ENCODE peak calls at places on chromosome 2, in five cellular contexts. P is effector memory CD4-positive, alpha-beta T cell; L is GM23248; Y is mesenchymal stem cell; D is aorta. A is an unnamed sample.
A peak's percentile ranks its signal among the peaks of the same experiment; 100 is the strongest.

GRCh38 chr2:10658041-10658913 is 31.5 kb downstream of the NOL10 start:
- DNase-seq in P (no peak), L (peak; percentile 73), Y (peak; percentile 72), D (no peak), A (no peak)

GRCh38 chr2:26707747-26708146 is 15.2 kb downstream of the KCNK3 start:
- DNase-seq in P (no peak), L (no peak), Y (no peak), D (no peak), A (no peak)

GRCh38 chr2:168964251-168964807 is 63.2 kb downstream of the G6PC2 start:
- DNase-seq in P (no peak), L (no peak), Y (no peak), D (no peak), A (no peak)

GRCh38 chr2:215831296-215831913 is 181.9 kb downstream of the MREG start:
- DNase-seq in P (no peak), L (peak; percentile 64), Y (peak; percentile 69), D (no peak), A (no peak)

GRCh38 chr2:216849987-216850386 is 9.9 kb downstream of the TNP1 start:
- DNase-seq in P (no peak), L (peak; percentile 44), Y (no peak), D (no peak), A (peak; percentile 65)

GRCh38 chr2:175880-176800 is 87.7 kb downstream of the SH3YL1 start:
- DNase-seq in P (peak; percentile 10), L (peak; percentile 75), Y (peak; percentile 79), D (no peak), A (peak; percentile 85)

GRCh38 chr2:161422812-161423211 is 6.7 kb downstream of the TBR1 start:
- DNase-seq in P (no peak), L (no peak), Y (no peak), D (no peak), A (no peak)

GRCh38 chr2:100254646-100255210 is 67.6 kb downstream of the LONRF2 start:
- DNase-seq in P (no peak), L (no peak), Y (no peak), D (no peak), A (no peak)

GRCh38 chr2:10404324-10405143 is 43.6 kb downstream of the ODC1 start:
- DNase-seq in P (no peak), L (peak; percentile 66), Y (no peak), D (peak; percentile 73), A (no peak)

GRCh38 chr2:23118313-23118712 is 266.7 kb upstream of the KLHL29 start:
- DNase-seq in P (no peak), L (no peak), Y (no peak), D (no peak), A (no peak)

GRCh38 chr2:241443486-241444223 is 64.7 kb downstream of the STK25 start:
- DNase-seq in P (peak; percentile 82), L (peak; percentile 26), Y (peak; percentile 36), D (no peak), A (no peak)

GRCh38 chr2:45670646-45671045 is 19.2 kb downstream of the PRKCE start:
- DNase-seq in P (no peak), L (no peak), Y (no peak), D (no peak), A (no peak)

DNA sequence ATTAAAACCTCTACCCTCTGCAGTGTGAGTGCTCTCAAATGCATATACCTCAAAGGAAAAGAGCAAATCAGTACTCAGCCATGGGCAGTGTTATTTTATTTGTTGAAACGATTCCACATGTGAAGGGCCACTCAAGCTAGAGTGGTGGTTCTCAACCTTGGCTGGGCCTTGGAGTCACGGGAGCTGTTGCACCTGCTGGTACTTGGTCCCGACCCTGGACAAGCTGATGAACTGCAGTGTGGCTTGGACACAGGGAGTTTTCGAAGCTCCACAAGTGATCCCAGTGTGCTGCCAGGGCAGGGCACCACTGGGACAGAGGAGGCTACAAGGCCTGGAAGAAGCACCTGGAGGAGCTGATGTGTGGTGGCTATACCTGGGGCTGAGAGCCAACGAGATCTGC is 19.7 kb downstream of the GNLY start:
- DNase-seq in P (no peak), L (no peak), Y (no peak), D (no peak), A (peak; percentile 43)
- H3K4me1 ChIP-seq in P (no peaks in the 10 kb centered on the region), L (peaks cover 16% of the 10 kb centered on the region), Y (no peaks in the 10 kb centered on the region), D (no peaks in the 10 kb centered on the region), A (peaks cover 15% of the 10 kb centered on the region)

GRCh38 chr2:54303631-54304030 is 47.6 kb upstream of the TSPYL6 start:
- DNase-seq in P (no peak), L (no peak), Y (no peak), D (no peak), A (no peak)
- H3K4me1 ChIP-seq in P (no peaks in the 10 kb centered on the region), L (peaks cover 14% of the 10 kb centered on the region), Y (peaks cover 3% of the 10 kb centered on the region), D (no peaks in the 10 kb centered on the region), A (no peaks in the 10 kb centered on the region)

GRCh38 chr2:43038034-43038719 is 188.2 kb downstream of the ZFP36L2 start:
- DNase-seq in P (no peak), L (peak; percentile 44), Y (peak; percentile 46), D (peak; percentile 44), A (no peak)
- H3K4me1 ChIP-seq in P (no peaks in the 10 kb centered on the region), L (peaks cover 37% of the 10 kb centered on the region), Y (peaks cover 30% of the 10 kb centered on the region), D (no peaks in the 10 kb centered on the region), A (peaks cover 20% of the 10 kb centered on the region)

DNA sequence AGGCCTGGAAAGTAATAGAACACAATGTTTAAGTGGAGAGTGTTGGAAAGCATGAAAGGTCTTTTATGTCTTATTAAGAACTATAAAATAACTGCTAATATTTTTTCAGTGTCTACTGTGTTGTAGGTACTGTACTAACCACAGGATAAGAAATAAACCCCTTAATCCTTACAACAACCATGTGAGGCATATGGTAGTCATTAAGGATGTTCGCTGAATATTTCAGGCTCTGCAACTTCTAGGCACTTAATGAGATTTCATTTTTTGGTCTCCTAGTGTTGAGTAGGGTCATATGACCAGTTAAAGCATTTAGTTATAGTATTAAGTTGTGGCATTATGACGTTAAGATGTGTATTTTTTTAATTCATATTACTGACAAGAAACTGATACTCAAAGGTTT is 346.6 kb upstream of the KCNH7 start:
- DNase-seq in P (no peak), L (no peak), Y (no peak), D (no peak), A (no peak)
- H3K4me1 ChIP-seq in P (no peaks in the 10 kb centered on the region), L (no peaks in the 10 kb centered on the region), Y (no peaks in the 10 kb centered on the region), D (no peaks in the 10 kb centered on the region), A (no peaks in the 10 kb centered on the region)

DNA sequence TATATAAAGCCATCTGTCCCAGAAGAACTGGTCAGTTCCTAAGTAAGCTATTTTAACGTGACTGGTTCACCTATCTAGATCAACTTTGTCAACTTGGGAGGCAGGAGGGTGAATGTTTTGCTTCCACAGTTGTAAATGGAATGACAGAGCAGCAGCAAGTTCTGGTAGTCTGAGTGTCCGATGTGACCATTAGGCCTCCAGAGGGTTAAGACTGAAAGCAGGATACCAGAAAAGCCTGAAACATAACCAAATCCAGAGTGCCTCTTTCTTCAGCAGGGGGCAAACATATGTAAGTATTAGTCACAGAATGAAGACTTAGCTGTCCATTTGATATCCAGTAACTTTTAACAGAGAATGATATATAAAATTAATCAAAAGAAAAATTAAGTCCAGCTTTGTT is 9.2 kb downstream of the HOXD3 start:
- DNase-seq in P (no peak), L (no peak), Y (no peak), D (no peak), A (no peak)
- H3K4me1 ChIP-seq in P (no peaks in the 10 kb centered on the region), L (peaks cover 8% of the 10 kb centered on the region), Y (peaks cover 16% of the 10 kb centered on the region), D (no peaks in the 10 kb centered on the region), A (no peaks in the 10 kb centered on the region)

GRCh38 chr2:74501335-74502071 is 2.1 kb upstream of the LBX2 start:
- DNase-seq in P (no peak), L (no peak), Y (no peak), D (no peak), A (no peak)
- H3K4me1 ChIP-seq in P (peaks cover 40% of the 10 kb centered on the region), L (peaks cover 30% of the 10 kb centered on the region), Y (peaks cover 61% of the 10 kb centered on the region), D (no peaks in the 10 kb centered on the region), A (peaks cover 15% of the 10 kb centered on the region)

GRCh38 chr2:96867756-96868554 is 1.9 kb downstream of the SEMA4C start:
- DNase-seq in P (no peak), L (peak; percentile 63), Y (peak; percentile 40), D (peak; percentile 52), A (no peak)

GRCh38 chr2:96869281-96869823 is 528 bp downstream of the SEMA4C start:
- DNase-seq in P (no peak), L (peak; percentile 79), Y (peak; percentile 83), D (peak; percentile 92), A (peak; percentile 90)

GRCh38 chr2:96870631-96871255 is 863 bp upstream of the SEMA4C start:
- DNase-seq in P (peak; percentile 64), L (peak; percentile 31), Y (peak; percentile 41), D (peak; percentile 64), A (peak; percentile 56)

GRCh38 chr2:96868555-96869280 is 1.2 kb downstream of the SEMA4C start:
- DNase-seq in P (peak; percentile 35), L (peak; percentile 92), Y (peak; percentile 95), D (peak; percentile 94), A (peak; percentile 92)

GRCh38 chr2:96869824-96870630 is at the start of gene SEMA4C:
- DNase-seq in P (peak; percentile 52), L (peak; percentile 75), Y (peak; percentile 48), D (peak; percentile 78), A (peak; percentile 74)
- H3K4me1 ChIP-seq in P (peaks cover 45% of the 10 kb centered on the region), L (peaks cover 15% of the 10 kb centered on the region), Y (peaks cover 25% of the 10 kb centered on the region), D (no peaks in the 10 kb centered on the region), A (peaks cover 11% of the 10 kb centered on the region)

GRCh38 chr2:12090072-12090471 is 343.6 kb downstream of the LPIN1 start:
- DNase-seq in P (no peak), L (no peak), Y (no peak), D (no peak), A (no peak)

GRCh38 chr2:12089496-12089895 is 343.1 kb downstream of the LPIN1 start:
- DNase-seq in P (no peak), L (no peak), Y (no peak), D (no peak), A (no peak)

GRCh38 chr2:12089001-12089400 is 342.6 kb downstream of the LPIN1 start:
- DNase-seq in P (no peak), L (no peak), Y (no peak), D (no peak), A (no peak)

GRCh38 chr2:12090590-12090989 is 344.2 kb downstream of the LPIN1 start:
- DNase-seq in P (no peak), L (peak; percentile 23), Y (no peak), D (no peak), A (no peak)

DNA sequence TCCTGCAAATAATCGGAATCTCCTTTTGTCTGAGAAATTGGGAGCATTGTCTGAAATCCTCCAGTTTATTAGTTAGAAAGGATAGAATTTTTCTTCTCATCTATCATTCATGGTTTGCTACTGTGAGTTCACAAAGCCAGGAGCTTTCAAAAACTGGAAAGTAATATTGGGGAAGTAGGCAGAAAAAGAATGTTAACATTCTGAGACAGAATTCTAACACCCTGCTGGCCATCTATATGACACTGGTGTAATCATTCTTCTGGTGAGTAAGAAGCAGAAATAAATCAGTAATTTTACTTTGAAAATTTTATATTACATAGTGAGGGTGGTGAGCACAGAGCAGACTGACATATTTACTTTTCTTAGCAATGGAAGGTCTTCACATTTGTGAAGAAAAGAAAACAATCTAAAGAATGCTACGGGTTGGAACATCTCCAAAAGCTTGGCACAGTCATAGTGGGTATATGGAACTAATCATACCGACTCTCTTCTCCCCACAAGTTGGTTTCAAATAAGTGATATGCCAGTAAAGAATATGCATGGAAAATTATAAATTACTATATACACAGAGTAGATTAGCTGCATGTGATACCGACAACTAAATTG is 344.9 kb downstream of the LPIN1 start:
- DNase-seq in P (no peak), L (peak; percentile 22), Y (no peak), D (no peak), A (no peak)
- H3K4me1 ChIP-seq in P (no peaks in the 10 kb centered on the region), L (peaks cover 11% of the 10 kb centered on the region), Y (peaks cover 2% of the 10 kb centered on the region), D (no peaks in the 10 kb centered on the region), A (no peaks in the 10 kb centered on the region)

A was measured in adrenal gland.